ENCODE peak calls at places on chromosomes 6 and 20, in nine cellular contexts. A is body of pancreas, Y is endothelial cell, K is fibroblast of mammary gland, Q is pancreas, G is GM12865, Z is choroid plexus epithelial cell, U is breast epithelium, M is RWPE2. H is an unnamed sample.
A peak's percentile ranks its signal among the peaks of the same experiment; 100 is the strongest.

GRCh38 chr6:81308577-81309279 is 443.8 kb downstream of the TENT5A start:
- DNase-seq in G (no peak), M (no peak), U (no peak), K (no peak), Q (no peak), Z (no peak), A (no peak), Y (no peak), H (no peak)

GRCh38 chr6:67345946-67346345 is 1289.1 kb upstream of the ADGRB3 start:
- DNase-seq in M (peak; percentile 61), K (peak; percentile 0), Z (peak; percentile 35), A (no peak), G (no peak), Y (no peak), U (no peak), Q (no peak), H (no peak)

GRCh38 chr6:10355115-10355702 is 59.7 kb downstream of the TFAP2A start:
- DNase-seq in A (no peak), M (no peak), U (no peak), Y (no peak), Q (no peak), G (no peak), K (no peak), Z (no peak), H (peak; percentile 58)

GRCh38 chr20:53903652-53903987 is 166.8 kb downstream of the BCAS1 start:
- DNase-seq in G (no peak), K (peak; percentile 77), Z (no peak), U (no peak), Y (no peak), M (no peak), A (no peak), Q (no peak), H (no peak)

GRCh38 chr20:17878912-17879602 is 89.5 kb downstream of the SNX5 start:
- DNase-seq in M (no peak), Q (no peak), Y (no peak), K (no peak), U (peak; percentile 25), Z (no peak), G (peak; percentile 64), A (no peak), H (no peak)

GRCh38 chr6:76420094-76420493 is 347.6 kb upstream of the IMPG1 start:
- DNase-seq in Z (no peak), Q (no peak), K (no peak), A (no peak), U (no peak), Y (no peak), M (no peak), G (peak; percentile 29), H (no peak)

GRCh38 chr20:62716198-62716940 is 7.7 kb downstream of the NTSR1 start:
- DNase-seq in G (no peak), A (no peak), Q (no peak), K (peak; percentile 48), Z (peak; percentile 43), U (no peak), M (no peak), Y (no peak), H (no peak)

GRCh38 chr6:100944644-100945043 is 63.5 kb upstream of the ASCC3 start:
- DNase-seq in Z (no peak), Q (no peak), M (no peak), G (no peak), U (no peak), A (no peak), Y (no peak), K (no peak), H (no peak)

GRCh38 chr20:4074877-4075455 is 59.6 kb upstream of the RNF24 start:
- DNase-seq in Q (no peak), G (no peak), A (no peak), Z (no peak), Y (no peak), K (no peak), U (no peak), M (peak; percentile 7), H (no peak)

GRCh38 chr6:32210191-32210601 is 13.7 kb downstream of the NOTCH4 start:
- DNase-seq in Z (no peak), M (no peak), Y (no peak), K (no peak), A (no peak), Q (no peak), G (no peak), U (no peak), H (no peak)

GRCh38 chr20:5214826-5215225 is 88.0 kb downstream of the CDS2 start:
- DNase-seq in K (no peak), A (no peak), G (no peak), Z (no peak), Q (no peak), M (no peak), U (no peak), Y (no peak), H (no peak)

GRCh38 chr20:51311636-51312479 is 230.7 kb downstream of the NFATC2 start:
- DNase-seq in Z (peak; percentile 71), K (no peak), M (no peak), Y (no peak), U (no peak), G (no peak), A (no peak), Q (no peak), H (peak; percentile 40)

GRCh38 chr20:57259179-57260021 is 7.0 kb downstream of the BMP7 start:
- DNase-seq in Q (no peak), Y (no peak), A (no peak), K (no peak), G (no peak), Z (no peak), U (no peak), M (no peak), H (no peak)

GRCh38 chr6:45667766-45668165 is 290.0 kb upstream of the SUPT3H start:
- DNase-seq in G (no peak), K (no peak), Z (no peak), M (no peak), U (no peak), Q (no peak), Y (no peak), A (no peak), H (no peak)

GRCh38 chr6:32867022-32867477 is 13.1 kb downstream of the PSMB9 start:
- DNase-seq in U (no peak), Z (no peak), Y (no peak), Q (no peak), M (no peak), A (no peak), K (no peak), G (peak; percentile 62), H (no peak)

GRCh38 chr20:63553933-63554290 is at the start of gene FNDC11:
- DNase-seq in U (no peak), A (no peak), Q (no peak), G (peak; percentile 45), Y (peak; percentile 62), K (no peak), Z (no peak), M (no peak), H (no peak)

GRCh38 chr6:133242761-133243590 is 1.8 kb downstream of the EYA4 start:
- DNase-seq in K (no peak), Q (no peak), G (no peak), U (no peak), M (peak; percentile 49), Z (no peak), A (no peak), Y (peak; percentile 24), H (peak; percentile 43)

GRCh38 chr6:44542401-44543116 is 155.1 kb downstream of the CDC5L start:
- DNase-seq in Z (peak; percentile 45), M (peak; percentile 20), Y (no peak), A (no peak), U (no peak), K (no peak), Q (no peak), G (no peak), H (no peak)

DNA sequence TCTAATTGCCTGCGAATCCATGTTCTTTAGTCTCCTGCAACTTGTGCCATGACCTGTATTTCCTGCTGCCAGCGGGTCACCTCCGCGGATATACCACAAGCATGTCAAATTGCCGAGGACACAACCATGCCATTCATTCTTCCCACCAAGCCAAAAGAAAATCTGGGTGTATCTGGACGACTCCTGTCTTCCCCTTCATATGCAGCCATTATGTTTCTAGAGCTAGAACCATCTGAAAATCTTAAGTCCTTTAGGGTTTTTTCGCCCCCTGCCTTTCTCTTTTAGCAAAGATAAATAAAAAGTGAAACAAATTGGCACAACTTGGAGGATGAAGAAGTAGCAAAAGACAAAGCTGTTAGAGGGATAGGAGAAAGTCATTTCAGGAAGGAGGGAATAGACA is 242.6 kb downstream of the ARID1B start:
- DNase-seq in A (no peak), Y (no peak), U (no peak), G (peak; percentile 55), M (no peak), Z (peak; percentile 57), K (peak; percentile 38), Q (no peak), H (no peak)
- TF ChIP-seq CTCF in A (no peak), Y (no peak), U (no peak), G (no peak), M (no peak), Z (peak; percentile 34), K (no peak), Q (no peak), H (no peak)

DNA sequence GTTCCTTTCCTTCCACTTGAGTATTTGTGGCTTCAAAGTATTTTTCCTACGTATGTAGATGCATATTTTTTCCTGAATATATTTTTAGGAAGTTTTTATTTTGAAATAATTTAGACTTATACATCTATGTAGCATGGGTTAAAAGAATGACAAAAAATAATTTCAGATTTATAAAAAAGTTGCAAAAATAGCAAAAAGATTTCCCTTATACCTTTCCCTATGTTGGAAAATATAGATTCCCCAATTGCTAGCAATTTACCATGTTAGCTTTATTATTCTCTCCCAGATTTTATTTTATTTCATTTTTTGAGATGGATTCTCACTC is 69.8 kb downstream of the SCAND1 start:
- DNase-seq in K (no peak), A (no peak), Z (no peak), U (no peak), Q (no peak), G (no peak), M (no peak), Y (no peak), H (no peak)
- TF ChIP-seq CTCF in K (no peak), A (no peak), Z (no peak), U (no peak), Q (no peak), G (no peak), M (peak; percentile 95), Y (no peak), H (no peak)

GRCh38 chr6:130760006-130760405 is 67.2 kb upstream of the SMLR1 start:
- DNase-seq in A (no peak), U (no peak), Y (peak; percentile 36), G (peak; percentile 11), M (no peak), Q (no peak), K (peak; percentile 63), Z (peak; percentile 71), H (peak; percentile 24)
- TF ChIP-seq CTCF in A (no peak), U (no peak), Y (peak; percentile 43), G (peak; percentile 38), M (peak; percentile 75), Q (no peak), K (peak; percentile 86), Z (peak; percentile 91), H (peak; percentile 61)

DNA sequence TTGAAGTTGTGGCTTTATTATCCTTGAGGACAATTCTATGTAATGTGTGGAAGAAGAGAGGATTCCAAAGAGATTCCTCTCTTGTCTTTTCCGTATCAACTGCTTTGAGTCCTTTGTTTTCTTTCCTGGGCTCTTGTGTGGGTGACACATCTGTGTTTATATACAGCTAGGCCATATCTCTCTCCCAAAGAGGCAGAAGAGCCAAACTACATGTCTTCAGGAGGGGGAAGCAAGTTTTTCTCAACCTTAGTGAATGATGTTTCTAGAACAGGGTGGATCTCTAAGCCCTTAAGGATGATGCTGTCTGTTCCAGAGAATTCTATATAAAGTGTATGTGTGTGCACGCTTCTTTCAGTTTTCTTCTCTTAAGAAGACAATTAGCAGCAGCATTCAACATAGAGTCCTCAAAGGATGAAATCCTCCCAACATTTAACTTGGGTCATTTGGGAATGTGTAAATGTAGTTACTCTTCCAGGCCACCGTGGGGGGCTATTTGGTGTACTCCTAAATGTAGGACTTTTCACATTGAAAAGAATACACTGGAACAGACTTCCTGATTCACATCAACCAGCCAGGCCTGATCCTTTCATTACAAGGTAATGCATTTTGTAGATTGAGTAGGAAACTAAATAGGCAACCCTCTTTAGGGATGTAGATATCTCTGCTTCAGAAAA is 92.8 kb upstream of the EEF1E1 start:
- DNase-seq in A (no peak), Y (peak; percentile 9), U (no peak), M (no peak), G (no peak), K (no peak), Q (no peak), Z (peak; percentile 18), H (no peak)
- TF ChIP-seq CTCF in A (no peak), Y (peak; percentile 57), U (no peak), M (no peak), G (no peak), K (peak; percentile 9), Q (no peak), Z (peak; percentile 22), H (no peak)

H was measured in Calu3.